ENCODE peak calls at places on chromosomes 2 and 18, in four cellular contexts. M is cardiac fibroblast, O is renal cortical epithelial cell, Q is lower lobe of right lung. P is an unnamed sample.

GRCh38 chr2:67579207-67579606 is 182.1 kb downstream of the ETAA1 start:
- DNase-seq in M (no peak), O (no peak), Q (no peak), P (no peak)

GRCh38 chr2:111205774-111206173 is 85.1 kb downstream of the BCL2L11 start:
- DNase-seq in M (no peak), O (no peak), Q (no peak), P (no peak)

GRCh38 chr18:76265375-76266225 is 229.4 kb downstream of the ZNF516 start:
- DNase-seq in M (no peak), O (peak; percentile 32), Q (peak; percentile 53), P (peak; percentile 25)

GRCh38 chr18:73151086-73151485 is 283.3 kb upstream of the NETO1 start:
- DNase-seq in M (no peak), O (no peak), Q (no peak), P (no peak)

GRCh38 chr2:230650585-230651137 is 62.0 kb upstream of the CAB39 start:
- DNase-seq in M (no peak), O (peak; percentile 71), Q (no peak), P (no peak)

GRCh38 chr2:74004212-74005182 is 19.8 kb downstream of the TET3 start:
- DNase-seq in M (no peak), O (no peak), Q (no peak), P (no peak)

GRCh38 chr2:17878222-17879136 is at the start of gene KCNS3:
- DNase-seq in M (peak; percentile 3), O (no peak), Q (peak; percentile 62), P (peak; percentile 13)

GRCh38 chr2:135931776-135932438 is 53.5 kb downstream of the DARS1 start:
- DNase-seq in M (no peak), O (no peak), Q (no peak), P (no peak)

GRCh38 chr2:68357608-68358337 is 7.3 kb upstream of the PLEK start:
- DNase-seq in M (peak; percentile 66), O (peak; percentile 31), Q (no peak), P (peak; percentile 47)

GRCh38 chr18:49161627-49162026 is 210.9 kb upstream of the SMAD7 start:
- DNase-seq in M (peak; percentile 35), O (peak; percentile 30), Q (no peak), P (no peak)

GRCh38 chr2:225122582-225123486 is 80.6 kb upstream of the DOCK10 start:
- DNase-seq in M (peak; percentile 62), O (peak; percentile 14), Q (no peak), P (no peak)

GRCh38 chr2:46538393-46538792 is 59.0 kb downstream of the TMEM247 start:
- DNase-seq in M (peak; percentile 58), O (peak; percentile 65), Q (no peak), P (no peak)

GRCh38 chr2:223026357-223027110 is 25.5 kb upstream of the KCNE4 start:
- DNase-seq in M (peak; percentile 69), O (no peak), Q (no peak), P (no peak)

GRCh38 chr2:40256649-40257048 is 195.2 kb downstream of the SLC8A1 start:
- DNase-seq in M (peak; percentile 25), O (no peak), Q (no peak), P (no peak)

GRCh38 chr2:128432423-128432822 is 113.8 kb upstream of the HS6ST1 start:
- DNase-seq in M (no peak), O (no peak), Q (no peak), P (no peak)

GRCh38 chr2:83320053-83320452 is 1139.0 kb downstream of the SUCLG1 start:
- DNase-seq in M (no peak), O (no peak), Q (no peak), P (no peak)

GRCh38 chr18:63443820-63444219 is 21.5 kb upstream of the VPS4B start:
- DNase-seq in M (no peak), O (no peak), Q (no peak), P (no peak)

GRCh38 chr2:149330127-149331022 is at the start of gene LYPD6:
- DNase-seq in M (peak; percentile 14), O (peak; percentile 23), Q (peak; percentile 74), P (peak; percentile 52)

GRCh38 chr2:34112161-34112560 is 513.1 kb upstream of the FAM98A start:
- DNase-seq in M (no peak), O (peak; percentile 13), Q (no peak), P (no peak)

GRCh38 chr2:52402128-52402527 is 1365.5 kb upstream of the CHAC2 start:
- DNase-seq in M (no peak), O (no peak), Q (no peak), P (no peak)

GRCh38 chr2:121207494-121207893 is 77.5 kb downstream of the TFCP2L1 start:
- DNase-seq in M (no peak), O (no peak), Q (peak; percentile 20), P (no peak)

GRCh38 chr2:62511636-62512035 is 5.6 kb upstream of the TMEM17 start:
- DNase-seq in M (no peak), O (no peak), Q (no peak), P (no peak)

GRCh38 chr2:73870084-73870483 is 22.7 kb upstream of the ACTG2 start:
- DNase-seq in M (peak; percentile 94), O (no peak), Q (no peak), P (peak; percentile 84)

GRCh38 chr2:41791523-41791922 is 256.3 kb upstream of the PKDCC start:
- DNase-seq in M (peak; percentile 58), O (peak; percentile 46), Q (no peak), P (peak; percentile 30)

GRCh38 chr2:174062934-174063333 is 97.8 kb upstream of the SP3 start:
- DNase-seq in M (no peak), O (no peak), Q (no peak), P (no peak)

GRCh38 chr2:53695586-53695985 is 72.0 kb upstream of the CHAC2 start:
- DNase-seq in M (no peak), O (no peak), Q (no peak), P (no peak)

GRCh38 chr2:138455691-138456090 is 45.9 kb upstream of the SPOPL start:
- DNase-seq in M (no peak), O (no peak), Q (no peak), P (no peak)

GRCh38 chr18:63953811-63954210 is 4.7 kb downstream of the HMSD start:
- DNase-seq in M (no peak), O (no peak), Q (no peak), P (no peak)

GRCh38 chr2:74537140-74537539 is 7.4 kb downstream of the HTRA2 start:
- DNase-seq in M (peak; percentile 29), O (no peak), Q (no peak), P (peak; percentile 33)

GRCh38 chr2:125312342-125312741 is 1287.3 kb downstream of the CNTNAP5 start:
- DNase-seq in M (no peak), O (no peak), Q (no peak), P (no peak)

GRCh38 chr18:8800445-8800844 is 95.1 kb downstream of the MTCL1 start:
- DNase-seq in M (peak; percentile 97), O (peak; percentile 100), Q (no peak), P (peak; percentile 59)

GRCh38 chr2:61218817-61219170 is 56.8 kb downstream of the C2orf74 start:
- DNase-seq in M (no peak), O (peak; percentile 6), Q (no peak), P (no peak)

GRCh38 chr18:45666006-45666405 is 50.7 kb downstream of the SLC14A2 start:
- DNase-seq in M (no peak), O (no peak), Q (no peak), P (no peak)

GRCh38 chr18:13566941-13567762 is 159.2 kb downstream of the FAM210A start:
- DNase-seq in M (no peak), O (no peak), Q (peak; percentile 86), P (no peak)

GRCh38 chr2:9640403-9641104 is 9.8 kb upstream of the YWHAQ start:
- DNase-seq in M (no peak), O (no peak), Q (no peak), P (no peak)

GRCh38 chr18:2958819-2959298 is 54.1 kb downstream of the LPIN2 start:
- DNase-seq in M (peak; percentile 59), O (peak; percentile 75), Q (no peak), P (peak; percentile 84)